ENCODE peak calls at places on chromosomes 6 and 20, in seven cellular contexts. J is heart left ventricle, T is A549, P is stomach, N is mesothelial cell of epicardium, L is GM12878, M is progenitor cell of endocrine pancreas. E is an unnamed sample.

GRCh38 chr6:154276810-154277577 is 79.6 kb downstream of the IPCEF1 start:
- DNase-seq in J (no peak), P (no peak), N (no peak), L (no peak), M (no peak), T (peak; percentile 8), E (no peak)

GRCh38 chr6:40321616-40322015 is 265.5 kb downstream of the LRFN2 start:
- DNase-seq in M (no peak), T (no peak), N (no peak), P (no peak), L (no peak), J (no peak), E (no peak)

GRCh38 chr6:160926281-160927276 is 65.0 kb upstream of the MAP3K4 start:
- DNase-seq in J (no peak), L (no peak), N (no peak), T (no peak), P (no peak), M (no peak), E (no peak)

GRCh38 chr6:79048611-79049010 is 29.4 kb downstream of the PHIP start:
- DNase-seq in J (no peak), M (no peak), T (peak; percentile 5), N (no peak), P (no peak), L (no peak), E (no peak)

GRCh38 chr6:142152731-142153130 is 5.7 kb downstream of the VTA1 start:
- DNase-seq in T (no peak), L (no peak), J (no peak), M (no peak), N (no peak), P (no peak), E (no peak)

GRCh38 chr6:37675606-37676005 is 22.1 kb downstream of the MDGA1 start:
- DNase-seq in N (no peak), P (no peak), J (no peak), M (no peak), L (no peak), T (no peak), E (no peak)

GRCh38 chr6:64121166-64121565 is 485.6 kb downstream of the PHF3 start:
- DNase-seq in T (no peak), J (no peak), L (no peak), M (no peak), P (no peak), N (no peak), E (no peak)

GRCh38 chr6:27280064-27280539 is 32.0 kb downstream of the POM121L2 start:
- DNase-seq in J (no peak), N (peak; percentile 67), L (no peak), M (no peak), T (no peak), P (no peak), E (no peak)

GRCh38 chr6:143339223-143339622 is 111.3 kb downstream of the ADAT2 start:
- DNase-seq in J (no peak), P (no peak), M (no peak), N (no peak), T (no peak), L (no peak), E (no peak)

GRCh38 chr6:148851683-148852556 is 105.1 kb downstream of the UST start:
- DNase-seq in T (no peak), P (peak; percentile 44), M (no peak), J (no peak), N (no peak), L (no peak), E (no peak)

GRCh38 chr6:76565932-76566331 is 493.5 kb upstream of the IMPG1 start:
- DNase-seq in N (no peak), L (no peak), T (no peak), P (no peak), J (no peak), M (no peak), E (no peak)

GRCh38 chr6:48099713-48100675 is 11.0 kb downstream of the PTCHD4 start:
- DNase-seq in L (no peak), J (no peak), M (no peak), T (no peak), P (no peak), N (no peak), E (no peak)

GRCh38 chr20:8144282-8145245 is 12.5 kb downstream of the PLCB1 start:
- DNase-seq in N (no peak), T (no peak), M (no peak), L (no peak), J (no peak), P (no peak), E (no peak)

GRCh38 chr20:26209171-26209941 is 512.7 kb upstream of the ZNF337 start:
- DNase-seq in M (no peak), J (no peak), L (no peak), T (no peak), P (no peak), N (peak; percentile 47), E (no peak)

GRCh38 chr6:77389402-77389801 is 73.9 kb downstream of the HTR1B start:
- DNase-seq in N (no peak), J (no peak), M (no peak), P (no peak), T (no peak), L (no peak), E (no peak)

GRCh38 chr6:113171882-113172281 is 685.3 kb upstream of the MARCKS start:
- DNase-seq in N (no peak), M (no peak), L (no peak), J (no peak), T (no peak), P (no peak), E (no peak)

GRCh38 chr6:7865811-7866210 is 44.8 kb downstream of the TXNDC5 start:
- DNase-seq in M (no peak), J (no peak), P (no peak), L (no peak), T (no peak), N (peak; percentile 29), E (no peak)

GRCh38 chr20:20457392-20458126 is 89.7 kb downstream of the INSM1 start:
- DNase-seq in P (no peak), M (no peak), J (no peak), L (no peak), T (no peak), N (no peak), E (no peak)

GRCh38 chr6:36204068-36204753 is 7.7 kb downstream of the BRPF3 start:
- DNase-seq in N (no peak), M (no peak), J (no peak), P (no peak), L (peak; percentile 27), T (no peak), E (no peak)

GRCh38 chr6:55047433-55048044 is 126.8 kb upstream of the HCRTR2 start:
- DNase-seq in J (no peak), N (no peak), M (no peak), P (no peak), L (no peak), T (no peak), E (no peak)

GRCh38 chr6:3643921-3644320 is 107.6 kb downstream of the PXDC1 start:
- DNase-seq in T (no peak), P (no peak), L (no peak), J (no peak), M (no peak), N (no peak), E (no peak)

GRCh38 chr6:157288575-157288974 is 34.7 kb downstream of the TMEM242 start:
- DNase-seq in M (no peak), L (no peak), P (no peak), J (no peak), T (no peak), N (no peak), E (no peak)

GRCh38 chr6:163392533-163392932 is 22.0 kb upstream of the QKI start:
- DNase-seq in N (peak; percentile 39), P (peak; percentile 55), T (no peak), M (no peak), L (no peak), J (peak; percentile 50), E (no peak)

GRCh38 chr6:105868823-105869460 is 217.2 kb upstream of the PRDM1 start:
- DNase-seq in M (no peak), J (no peak), L (no peak), T (no peak), P (no peak), N (no peak), E (no peak)

GRCh38 chr6:116412270-116412669 is 41.5 kb downstream of the DSE start:
- DNase-seq in N (no peak), M (no peak), L (no peak), J (no peak), P (no peak), T (no peak), E (no peak)

GRCh38 chr6:90079555-90080490 is 185.6 kb downstream of the GJA10 start:
- DNase-seq in M (no peak), N (no peak), J (no peak), T (no peak), P (no peak), L (no peak), E (no peak)

GRCh38 chr20:58514321-58515239 is 619 bp downstream of the APCDD1L start:
- DNase-seq in L (no peak), P (no peak), J (no peak), M (no peak), N (no peak), T (no peak), E (no peak)

GRCh38 chr6:170280689-170281045 is 10.2 kb downstream of the DLL1 start:
- DNase-seq in M (no peak), P (no peak), J (no peak), T (no peak), L (no peak), N (no peak), E (no peak)
- TF ChIP-seq CTCF in M (no peak), P (no peak), J (no peak), T (peak; percentile 26), L (no peak), N (no peak), E (no peak)

GRCh38 chr6:19852090-19852457 is 14.9 kb downstream of the ID4 start:
- DNase-seq in P (no peak), L (no peak), N (no peak), J (no peak), T (no peak), M (no peak), E (no peak)
- TF ChIP-seq CTCF in P (no peak), L (no peak), N (no peak), J (no peak), T (no peak), M (no peak), E (no peak)

GRCh38 chr6:21019614-21020013 is 485.4 kb downstream of the CDKAL1 start:
- DNase-seq in P (no peak), T (no peak), N (no peak), M (no peak), L (no peak), J (no peak), E (no peak)
- TF ChIP-seq CTCF in P (peak; percentile 13), T (no peak), N (no peak), M (no peak), L (peak; percentile 6), J (peak; percentile 8), E (peak; percentile 10)

GRCh38 chr6:156282087-156282486 is 495.1 kb upstream of the ARID1B start:
- DNase-seq in P (no peak), T (no peak), N (no peak), J (no peak), L (no peak), M (no peak), E (no peak)

GRCh38 chr6:156279306-156279969 is 497.7 kb upstream of the ARID1B start:
- DNase-seq in P (no peak), J (no peak), N (no peak), T (no peak), M (no peak), L (peak; percentile 28), E (no peak)

GRCh38 chr6:156280131-156280530 is 497.0 kb upstream of the ARID1B start:
- DNase-seq in L (no peak), J (no peak), P (no peak), T (no peak), N (no peak), M (no peak), E (no peak)

GRCh38 chr6:156283091-156283490 is 494.1 kb upstream of the ARID1B start:
- DNase-seq in T (no peak), J (no peak), P (no peak), M (no peak), N (no peak), L (no peak), E (no peak)
- TF ChIP-seq CTCF in T (no peak), J (no peak), P (no peak), M (no peak), N (no peak), L (no peak), E (no peak)